ENCODE peak calls at places on chromosome 6, in seven cellular contexts. K is stimulated activated naive CD8-positive, alpha-beta T cell treated with anti-CD3 and anti-CD28 coated beads, Interleukin-15, Interleukin-2, amounts not matched to agents 100 U/mL and 50 U/mL, for 24 hours; V is germinal center; Z is amniotic stem cell; S is tibial artery; I is thoracic aorta; G is hepatocyte. M is an unnamed sample.

GRCh38 chr6:9307187-9307586 is 871.8 kb upstream of the SLC35B3 start:
- DNase-seq in Z (no peak), S (no peak), I (no peak), G (no peak), V (no peak), K (no peak), M (no peak)

GRCh38 chr6:139757766-139758655 is 383.6 kb upstream of the CITED2 start:
- DNase-seq in S (no peak), G (no peak), Z (no peak), I (no peak), V (no peak), K (no peak), M (peak)

GRCh38 chr6:141244366-141244765 is 888.4 kb upstream of the GJE1 start:
- DNase-seq in S (no peak), Z (no peak), I (no peak), K (no peak), V (no peak), G (no peak), M (no peak)

GRCh38 chr6:105459049-105459448 is 56.2 kb upstream of the PREP start:
- DNase-seq in I (no peak), K (peak), S (no peak), G (no peak), Z (no peak), V (no peak), M (no peak)

GRCh38 chr6:11900662-11901598 is 111.2 kb upstream of the HIVEP1 start:
- DNase-seq in Z (no peak), S (no peak), I (no peak), G (no peak), K (no peak), V (no peak), M (no peak)

GRCh38 chr6:162887981-162888689 is 160.4 kb downstream of the PACRG start:
- DNase-seq in I (no peak), K (no peak), G (no peak), S (no peak), V (no peak), Z (no peak), M (no peak)

GRCh38 chr6:32796848-32797776 is 19.7 kb downstream of the HLA-DOB start:
- DNase-seq in I (peak), Z (peak), S (peak), V (peak), G (peak), K (peak), M (peak)

GRCh38 chr6:36355819-36356218 is 19.1 kb upstream of the BNIP5 start:
- DNase-seq in K (no peak), V (no peak), S (no peak), G (no peak), I (no peak), Z (no peak), M (peak)

GRCh38 chr6:35842381-35842780 is 37.2 kb downstream of the LHFPL5 start:
- DNase-seq in V (no peak), Z (no peak), K (no peak), I (no peak), G (no peak), S (no peak), M (no peak)

GRCh38 chr6:125340175-125340835 is 38.5 kb upstream of the HDDC2 start:
- DNase-seq in K (no peak), S (no peak), V (no peak), G (no peak), I (no peak), Z (no peak), M (no peak)

GRCh38 chr6:29666826-29667130 is 9.9 kb downstream of the MOG start:
- DNase-seq in G (no peak), Z (no peak), V (no peak), S (peak), I (no peak), K (no peak), M (no peak)

GRCh38 chr6:7630792-7631191 is 40.8 kb downstream of the SNRNP48 start:
- DNase-seq in S (no peak), G (no peak), V (no peak), K (no peak), Z (no peak), I (no peak), M (no peak)

GRCh38 chr6:113364781-113365545 is 492.2 kb upstream of the MARCKS start:
- DNase-seq in V (no peak), S (no peak), Z (no peak), G (no peak), I (no peak), K (no peak), M (no peak)

GRCh38 chr6:167397712-167398111 is 72.8 kb downstream of the TTLL2 start:
- DNase-seq in V (no peak), G (no peak), Z (no peak), S (no peak), K (no peak), I (no peak), M (no peak)

M was measured in MV-4-11.